ENCODE peak calls at places on chromosomes 1 and 21, in four cellular contexts. K, T, R and H are unnamed samples.

GRCh38 chr1:208174736-208175507 is 69.3 kb downstream of the PLXNA2 start:
- DNase-seq in K (peak; percentile 50), T (no peak), R (no peak), H (peak; percentile 68)

GRCh38 chr1:11519629-11520031 is 40.7 kb downstream of the DISP3 start:
- DNase-seq in K (no peak), T (no peak), R (no peak), H (no peak)

GRCh38 chr1:241591317-241591716 is 48.9 kb downstream of the CHML start:
- DNase-seq in K (peak; percentile 78), T (no peak), R (no peak), H (peak; percentile 86)

GRCh38 chr1:227227761-227228160 is 90.5 kb downstream of the CDC42BPA start:
- DNase-seq in K (no peak), T (no peak), R (no peak), H (no peak)

GRCh38 chr21:42309753-42310213 is 5.4 kb downstream of the TFF3 start:
- DNase-seq in K (peak; percentile 12), T (peak; percentile 80), R (peak; percentile 80), H (peak; percentile 5)

GRCh38 chr1:109279615-109280278 is 3.2 kb downstream of the PSRC1 start:
- DNase-seq in K (no peak), T (no peak), R (no peak), H (no peak)

GRCh38 chr1:114558548-114558947 is 22.9 kb downstream of the BCAS2 start:
- DNase-seq in K (peak; percentile 4), T (no peak), R (no peak), H (no peak)

GRCh38 chr1:91501527-91501859 is 842 bp downstream of the CDC7 start:
- DNase-seq in K (no peak), T (no peak), R (no peak), H (peak; percentile 32)

GRCh38 chr21:46089285-46089684 is 8.6 kb upstream of the COL6A2 start:
- DNase-seq in K (no peak), T (no peak), R (no peak), H (no peak)

GRCh38 chr1:2624735-2625300 is 8.0 kb downstream of the MMEL1 start:
- DNase-seq in K (no peak), T (no peak), R (no peak), H (no peak)

GRCh38 chr1:241464985-241465384 is 54.6 kb downstream of the FH start:
- DNase-seq in K (no peak), T (no peak), R (no peak), H (no peak)

GRCh38 chr1:97677702-97678101 is 243.1 kb downstream of the DPYD start:
- DNase-seq in K (no peak), T (no peak), R (no peak), H (no peak)

GRCh38 chr1:44988531-44989156 is 2.2 kb upstream of the EIF2B3 start:
- DNase-seq in K (no peak), T (no peak), R (no peak), H (no peak)

GRCh38 chr1:112524251-112524650 is 15.5 kb downstream of the WNT2B start:
- DNase-seq in K (no peak), T (peak; percentile 72), R (no peak), H (no peak)

GRCh38 chr1:235758931-235759330 is 107.8 kb downstream of the LYST start:
- DNase-seq in K (peak; percentile 22), T (no peak), R (no peak), H (no peak)

GRCh38 chr1:28154083-28154594 is 22.4 kb downstream of the PTAFR start:
- DNase-seq in K (no peak), T (no peak), R (no peak), H (no peak)

GRCh38 chr1:219088778-219089557 is 84.7 kb upstream of the LYPLAL1 start:
- DNase-seq in K (peak; percentile 90), T (no peak), R (no peak), H (peak; percentile 97)

GRCh38 chr1:47755368-47755990 is 241.7 kb downstream of the TRABD2B start:
- DNase-seq in K (no peak), T (peak; percentile 77), R (peak; percentile 38), H (no peak)

GRCh38 chr1:40341509-40342380 is 24.7 kb upstream of the COL9A2 start:
- DNase-seq in K (no peak), T (no peak), R (no peak), H (no peak)

GRCh38 chr1:25703041-25703440 is 86.5 kb downstream of the MAN1C1 start:
- DNase-seq in K (no peak), T (no peak), R (no peak), H (no peak)

GRCh38 chr1:43395523-43395922 is 5.8 kb downstream of the SZT2 start:
- DNase-seq in K (no peak), T (no peak), R (no peak), H (no peak)

GRCh38 chr1:2595812-2596529 is 9.4 kb downstream of the PRXL2B start:
- DNase-seq in K (no peak), T (peak; percentile 25), R (no peak), H (no peak)

GRCh38 chr1:43199093-43199726 is 27.1 kb downstream of the CFAP57 start:
- DNase-seq in K (no peak), T (no peak), R (no peak), H (no peak)

GRCh38 chr1:205192287-205192686 is 19.2 kb downstream of the DSTYK start:
- DNase-seq in K (no peak), T (peak; percentile 37), R (no peak), H (no peak)

GRCh38 chr1:65393345-65393744 is 27.1 kb upstream of the LEPR start:
- DNase-seq in K (peak; percentile 58), T (no peak), R (no peak), H (peak; percentile 34)

GRCh38 chr1:58249729-58250586 is 296.6 kb downstream of the OMA1 start:
- DNase-seq in K (peak; percentile 8), T (peak; percentile 87), R (peak; percentile 59), H (peak; percentile 11)

GRCh38 chr1:42801832-42802483 is 15.0 kb upstream of the ERMAP start:
- DNase-seq in K (no peak), T (no peak), R (no peak), H (peak; percentile 17)

GRCh38 chr1:197140123-197140522 is 6.3 kb downstream of the ASPM start:
- DNase-seq in K (peak; percentile 34), T (no peak), R (no peak), H (peak; percentile 39)

DNA sequence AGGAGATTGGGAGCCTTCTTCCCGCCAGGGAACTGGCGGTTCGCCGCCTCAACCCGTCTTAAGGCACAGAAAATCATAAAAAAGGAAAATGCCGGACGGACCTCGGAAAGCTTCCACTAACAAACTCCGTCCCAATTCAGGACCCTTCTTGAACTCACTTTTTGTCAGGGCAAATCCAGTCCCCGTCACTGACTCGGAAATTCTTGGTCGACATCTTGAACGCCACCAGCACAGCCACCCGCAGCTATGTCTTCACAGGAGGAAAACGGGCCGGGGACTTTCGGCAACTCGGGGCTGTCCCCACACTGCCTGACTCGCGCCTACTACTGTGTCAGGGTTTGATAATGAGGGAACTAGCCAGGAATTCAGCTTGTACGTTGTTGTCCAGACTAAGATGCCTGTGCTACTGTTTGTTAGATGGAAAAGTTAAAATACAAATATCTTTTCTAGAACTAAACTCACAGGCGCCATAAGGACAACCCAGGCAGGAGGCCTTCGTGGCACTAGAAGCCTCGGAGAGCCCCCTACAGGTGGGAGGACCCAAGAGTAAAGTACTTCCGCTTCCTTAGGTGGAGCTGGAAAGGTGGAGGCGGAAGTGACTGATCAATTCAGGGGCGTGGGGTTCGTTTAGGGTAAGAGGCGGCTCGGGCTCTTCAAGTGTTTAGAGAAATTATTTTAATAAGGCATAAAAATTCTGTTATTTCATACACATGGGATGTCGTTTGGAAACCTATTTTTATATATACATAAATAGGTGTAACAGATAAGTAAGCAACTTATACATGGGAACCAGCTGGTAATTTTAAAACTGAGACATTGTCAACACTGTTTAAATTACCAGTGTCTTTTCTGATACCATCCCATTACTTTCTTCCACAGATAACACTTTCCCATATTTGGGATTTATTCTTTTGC is at the start of gene ZRANB2:
- DNase-seq in K (peak; percentile 97), T (peak; percentile 94), R (peak; percentile 78), H (peak; percentile 95)
- H3K4ac ChIP-seq in K (peak within 1 kb of the TSS; percentile 46), T (no peak within 1 kb of the TSS), R (no peak within 1 kb of the TSS), H (peak within 1 kb of the TSS; percentile 91)

GRCh38 chr1:110766336-110766647 is 91.6 kb upstream of the KCNA3 start:
- DNase-seq in K (no peak), T (no peak), R (no peak), H (no peak)
- H2AFZ ChIP-seq in K (no peak overlapping the region), T (no peak overlapping the region), R (no peak overlapping the region), H (no peak overlapping the region)

GRCh38 chr1:164638506-164639202 is 79.7 kb downstream of the PBX1 start:
- DNase-seq in K (no peak), T (no peak), R (no peak), H (no peak)

GRCh38 chr1:164636744-164637143 is 77.8 kb downstream of the PBX1 start:
- DNase-seq in K (no peak), T (no peak), R (no peak), H (no peak)

GRCh38 chr1:164635074-164635783 is 76.2 kb downstream of the PBX1 start:
- DNase-seq in K (no peak), T (no peak), R (no peak), H (no peak)

GRCh38 chr1:164637461-164638375 is 78.7 kb downstream of the PBX1 start:
- DNase-seq in K (peak; percentile 87), T (no peak), R (no peak), H (peak; percentile 84)

GRCh38 chr1:164635784-164636729 is 77.1 kb downstream of the PBX1 start:
- DNase-seq in K (no peak), T (no peak), R (no peak), H (no peak)
- H3K4ac ChIP-seq in K (no peak overlapping the region), T (no peak overlapping the region), R (no peak overlapping the region), H (no peak overlapping the region)

DNA sequence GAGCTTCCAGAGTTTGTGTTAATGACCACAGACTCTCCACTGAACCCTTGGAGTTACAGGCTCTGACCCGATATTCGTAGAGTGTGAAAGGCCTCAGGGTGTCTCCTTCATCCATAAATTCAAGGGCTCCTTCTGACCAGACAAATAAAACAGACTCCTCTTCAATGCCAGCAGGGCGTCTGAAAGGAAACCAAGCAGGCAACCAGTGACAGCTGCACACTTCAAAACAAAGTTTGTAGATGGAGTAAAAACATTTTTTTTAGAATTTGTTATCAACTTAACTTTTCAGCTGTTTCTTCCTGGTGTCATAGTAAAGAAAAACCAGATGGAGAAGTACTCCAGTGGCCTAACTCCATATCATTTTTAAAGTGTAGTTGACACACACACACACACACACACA is 161.1 kb downstream of the KCTD3 start:
- DNase-seq in K (peak; percentile 27), T (no peak), R (no peak), H (no peak)
- H2AFZ ChIP-seq in K (no peak overlapping the region), T (no peak overlapping the region), R (no peak overlapping the region), H (peak overlapping the region; percentile 67)

GRCh38 chr1:201739492-201740085 is 89.4 kb upstream of the IPO9 start:
- DNase-seq in K (peak; percentile 61), T (peak; percentile 74), R (no peak), H (no peak)
- H3K4ac ChIP-seq in K (peak overlapping the region; percentile 79), T (no peak overlapping the region), R (peak overlapping the region; percentile 56), H (peak overlapping the region; percentile 36)

GRCh38 chr1:204079608-204079999 is 6.7 kb downstream of the SOX13 start:
- DNase-seq in K (no peak), T (peak; percentile 89), R (no peak), H (no peak)
- H2AFZ ChIP-seq in K (no peak overlapping the region), T (no peak overlapping the region), R (no peak overlapping the region), H (peak overlapping the region; percentile 88)

GRCh38 chr21:31885146-31885545 is 12.3 kb downstream of the HUNK start:
- DNase-seq in K (no peak), T (no peak), R (no peak), H (no peak)
- H3K4ac ChIP-seq in K (no peak overlapping the region), T (no peak overlapping the region), R (no peak overlapping the region), H (no peak overlapping the region)

GRCh38 chr1:209710098-209710497 is 5.5 kb downstream of the HSD11B1 start:
- DNase-seq in K (no peak), T (no peak), R (no peak), H (no peak)
- H2AFZ ChIP-seq in K (no peak overlapping the region), T (no peak overlapping the region), R (no peak overlapping the region), H (no peak overlapping the region)